ENCODE peak calls at places on chromosomes 3 and 15, in five cellular contexts. One of them, this sample, is unnamed.

GRCh38 chr15:46714959-46715358 is 1002.3 kb upstream of the SEMA6D start:
- DNase-seq in coronary artery: no peak
- DNase-seq in heart left ventricle: no peak
- DNase-seq in MM.1S: peak
- DNase-seq in A673: no peak
- DNase-seq in this sample: no peak

GRCh38 chr3:130894130-130894872 is 417 bp downstream of the ATP2C1 start:
- DNase-seq in MM.1S: peak
- DNase-seq in coronary artery: peak
- DNase-seq in A673: peak
- DNase-seq in heart left ventricle: peak
- DNase-seq in this sample: peak

GRCh38 chr3:56787258-56787777 is 14.4 kb downstream of the ARHGEF3 start:
- DNase-seq in heart left ventricle: no peak
- DNase-seq in A673: no peak
- DNase-seq in MM.1S: no peak
- DNase-seq in coronary artery: no peak
- DNase-seq in this sample: no peak

GRCh38 chr3:144963810-144964209 is 992.2 kb downstream of the DIPK2A start:
- DNase-seq in coronary artery: no peak
- DNase-seq in MM.1S: no peak
- DNase-seq in heart left ventricle: no peak
- DNase-seq in A673: no peak
- DNase-seq in this sample: no peak

GRCh38 chr15:55715355-55716076 is 27.4 kb downstream of the PRTG start:
- DNase-seq in MM.1S: no peak
- DNase-seq in A673: no peak
- DNase-seq in coronary artery: no peak
- DNase-seq in heart left ventricle: no peak
- DNase-seq in this sample: no peak

GRCh38 chr3:186915808-186916796 is 14.2 kb upstream of the ST6GAL1 start:
- DNase-seq in MM.1S: no peak
- DNase-seq in A673: no peak
- DNase-seq in heart left ventricle: no peak
- DNase-seq in coronary artery: no peak
- DNase-seq in this sample: no peak

GRCh38 chr3:137769321-137770065 is 5.4 kb downstream of the SOX14 start:
- DNase-seq in heart left ventricle: no peak
- DNase-seq in A673: no peak
- DNase-seq in coronary artery: no peak
- DNase-seq in MM.1S: no peak
- DNase-seq in this sample: no peak

GRCh38 chr15:92906563-92907081 is 6.5 kb downstream of the CHD2 start:
- DNase-seq in MM.1S: peak
- DNase-seq in coronary artery: no peak
- DNase-seq in A673: no peak
- DNase-seq in heart left ventricle: no peak
- DNase-seq in this sample: no peak

GRCh38 chr3:1082024-1082633 is 10.7 kb upstream of the CNTN6 start:
- DNase-seq in A673: peak
- DNase-seq in MM.1S: peak
- DNase-seq in heart left ventricle: no peak
- DNase-seq in coronary artery: no peak
- DNase-seq in this sample: peak

GRCh38 chr3:99503350-99503749 is 135.0 kb upstream of the COL8A1 start:
- DNase-seq in coronary artery: no peak
- DNase-seq in heart left ventricle: peak
- DNase-seq in A673: no peak
- DNase-seq in MM.1S: no peak
- DNase-seq in this sample: no peak

GRCh38 chr3:172285844-172286243 is 162.4 kb downstream of the GHSR start:
- DNase-seq in coronary artery: no peak
- DNase-seq in A673: no peak
- DNase-seq in heart left ventricle: no peak
- DNase-seq in MM.1S: no peak
- DNase-seq in this sample: no peak

GRCh38 chr15:22224241-22224671 is 143.9 kb downstream of the OR4M2 start:
- DNase-seq in A673: no peak
- DNase-seq in heart left ventricle: no peak
- DNase-seq in coronary artery: no peak
- DNase-seq in MM.1S: peak
- DNase-seq in this sample: no peak

GRCh38 chr3:194888916-194889315 is 203.2 kb downstream of the FAM43A start:
- DNase-seq in A673: no peak
- DNase-seq in MM.1S: no peak
- DNase-seq in heart left ventricle: no peak
- DNase-seq in coronary artery: peak
- DNase-seq in this sample: peak

GRCh38 chr3:152817400-152817799 is 17.5 kb upstream of the P2RY1 start:
- DNase-seq in MM.1S: peak
- DNase-seq in coronary artery: no peak
- DNase-seq in A673: no peak
- DNase-seq in heart left ventricle: no peak
- DNase-seq in this sample: no peak

GRCh38 chr15:67828379-67828968 is 3.2 kb downstream of the SKOR1 start:
- DNase-seq in A673: no peak
- DNase-seq in MM.1S: no peak
- DNase-seq in heart left ventricle: no peak
- DNase-seq in coronary artery: no peak
- DNase-seq in this sample: no peak

GRCh38 chr3:98887684-98888083 is 13.8 kb downstream of the DCBLD2 start:
- DNase-seq in A673: no peak
- DNase-seq in MM.1S: no peak
- DNase-seq in coronary artery: no peak
- DNase-seq in heart left ventricle: no peak
- DNase-seq in this sample: no peak

GRCh38 chr3:48486952-48487351 is 17.0 kb downstream of the SHISA5 start:
- DNase-seq in MM.1S: no peak
- DNase-seq in A673: no peak
- DNase-seq in coronary artery: no peak
- DNase-seq in heart left ventricle: no peak
- DNase-seq in this sample: no peak

GRCh38 chr15:59532770-59533379 is 78.7 kb upstream of the GCNT3 start:
- DNase-seq in heart left ventricle: no peak
- DNase-seq in coronary artery: no peak
- DNase-seq in A673: peak
- DNase-seq in MM.1S: peak
- DNase-seq in this sample: no peak

GRCh38 chr3:52407779-52408178 is 37.1 kb downstream of the SEMA3G start:
- DNase-seq in MM.1S: no peak
- DNase-seq in A673: no peak
- DNase-seq in heart left ventricle: peak
- DNase-seq in coronary artery: no peak
- DNase-seq in this sample: no peak
- H3K4me3 ChIP-seq in MM.1S: no peak
- H3K4me3 ChIP-seq in A673: no peak
- H3K4me3 ChIP-seq in heart left ventricle: no peak
- H3K4me3 ChIP-seq in coronary artery: no peak
- H3K4me3 ChIP-seq in this sample: no peak

GRCh38 chr15:90268415-90268814 is 2.9 kb downstream of the NGRN start:
- DNase-seq in MM.1S: no peak
- DNase-seq in coronary artery: no peak
- DNase-seq in A673: peak
- DNase-seq in heart left ventricle: no peak
- DNase-seq in this sample: no peak
- H3K4me3 ChIP-seq in MM.1S: no peak
- H3K4me3 ChIP-seq in coronary artery: peak
- H3K4me3 ChIP-seq in A673: no peak
- H3K4me3 ChIP-seq in heart left ventricle: no peak
- H3K4me3 ChIP-seq in this sample: no peak

GRCh38 chr15:63497642-63498100 is 6.7 kb upstream of the USP3 start:
- DNase-seq in MM.1S: no peak
- DNase-seq in A673: no peak
- DNase-seq in heart left ventricle: no peak
- DNase-seq in coronary artery: no peak
- DNase-seq in this sample: peak
- H3K4me3 ChIP-seq in MM.1S: no peak
- H3K4me3 ChIP-seq in A673: no peak
- H3K4me3 ChIP-seq in heart left ventricle: no peak
- H3K4me3 ChIP-seq in coronary artery: no peak
- H3K4me3 ChIP-seq in this sample: no peak

GRCh38 chr3:112293368-112294321 is at the start of gene SLC9C1:
- DNase-seq in MM.1S: peak
- DNase-seq in A673: peak
- DNase-seq in heart left ventricle: no peak
- DNase-seq in coronary artery: peak
- DNase-seq in this sample: no peak
- H3K4me3 ChIP-seq in MM.1S: peak
- H3K4me3 ChIP-seq in A673: peak
- H3K4me3 ChIP-seq in heart left ventricle: peak
- H3K4me3 ChIP-seq in coronary artery: peak
- H3K4me3 ChIP-seq in this sample: peak

GRCh38 chr15:45630958-45631691 is 3.7 kb upstream of the SQOR start:
- DNase-seq in heart left ventricle: peak
- DNase-seq in A673: no peak
- DNase-seq in MM.1S: no peak
- DNase-seq in coronary artery: no peak
- DNase-seq in this sample: no peak
- H3K4me3 ChIP-seq in heart left ventricle: peak
- H3K4me3 ChIP-seq in A673: no peak
- H3K4me3 ChIP-seq in MM.1S: no peak
- H3K4me3 ChIP-seq in coronary artery: peak
- H3K4me3 ChIP-seq in this sample: no peak

DNA sequence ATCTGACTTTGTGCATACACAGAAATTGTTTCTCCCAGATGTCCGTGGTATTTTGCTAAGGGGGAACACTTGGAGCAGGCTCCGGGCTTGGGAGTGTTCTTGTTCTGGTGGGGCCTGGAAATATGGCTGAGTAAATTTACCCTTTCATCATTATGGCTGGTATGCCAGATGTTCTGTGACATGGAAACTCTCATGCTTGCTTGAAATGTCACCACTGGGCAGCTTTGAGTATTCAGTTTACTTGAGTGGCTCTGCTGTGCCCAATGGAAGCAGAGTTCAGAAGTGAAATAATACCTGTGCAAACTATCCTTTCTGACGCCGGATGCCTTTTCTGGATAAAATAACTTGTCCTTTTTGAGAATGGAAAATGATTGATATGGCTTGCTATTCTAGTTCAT is 283.6 kb upstream of the TPM1 start:
- DNase-seq in A673: no peak
- DNase-seq in heart left ventricle: no peak
- DNase-seq in MM.1S: no peak
- DNase-seq in coronary artery: peak
- DNase-seq in this sample: no peak
- H3K4me3 ChIP-seq in A673: no peak
- H3K4me3 ChIP-seq in heart left ventricle: no peak
- H3K4me3 ChIP-seq in MM.1S: no peak
- H3K4me3 ChIP-seq in coronary artery: no peak
- H3K4me3 ChIP-seq in this sample: no peak

DNA sequence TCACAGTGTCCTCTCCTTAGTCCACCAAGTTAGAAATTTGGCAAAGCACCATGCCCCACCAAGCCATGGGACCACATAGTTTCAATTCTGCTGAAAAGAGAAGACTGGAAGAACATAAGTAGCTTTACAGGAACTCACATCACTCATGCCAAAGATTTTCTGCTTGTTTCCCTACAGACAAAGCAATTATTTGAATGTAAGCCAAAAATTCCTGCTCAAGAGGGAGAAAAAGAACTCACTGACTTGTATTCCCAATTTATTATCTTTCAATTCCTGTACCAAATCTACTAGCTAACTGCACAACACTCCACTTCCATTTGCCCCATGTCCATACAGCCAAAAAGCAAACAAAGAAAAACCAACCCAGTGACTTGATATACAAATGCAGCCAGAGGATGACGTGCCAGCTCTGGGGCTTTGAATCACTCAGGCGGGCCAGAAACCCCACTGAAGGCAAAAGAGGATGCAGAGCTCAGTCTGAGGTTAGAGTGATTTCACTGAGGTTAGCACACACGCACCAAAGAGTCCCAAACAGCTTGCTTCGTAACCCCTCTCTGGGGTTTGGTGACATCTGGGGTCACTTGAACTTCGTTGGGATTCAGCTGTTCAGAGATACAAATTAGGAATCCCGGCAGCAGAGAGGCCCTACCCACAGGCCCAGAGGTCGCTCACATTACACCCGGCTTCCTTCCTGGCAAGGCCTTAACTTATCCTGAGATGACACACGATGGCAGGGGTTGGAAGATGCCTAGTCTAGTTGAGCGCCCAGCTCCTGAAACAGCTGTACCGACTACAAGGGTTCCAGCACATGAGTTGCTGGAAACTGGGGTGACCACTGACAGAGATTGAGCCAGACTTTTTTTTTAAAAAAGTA is 1.7 kb downstream of the RFTN1 start:
- DNase-seq in MM.1S: no peak
- DNase-seq in A673: no peak
- DNase-seq in heart left ventricle: peak
- DNase-seq in coronary artery: no peak
- DNase-seq in this sample: peak
- H3K4me3 ChIP-seq in MM.1S: no peak
- H3K4me3 ChIP-seq in A673: no peak
- H3K4me3 ChIP-seq in heart left ventricle: peak
- H3K4me3 ChIP-seq in coronary artery: peak
- H3K4me3 ChIP-seq in this sample: peak

GRCh38 chr3:71076361-71076997 is 507.0 kb downstream of the FOXP1 start:
- DNase-seq in heart left ventricle: no peak
- DNase-seq in A673: no peak
- DNase-seq in coronary artery: no peak
- DNase-seq in MM.1S: no peak
- DNase-seq in this sample: no peak
- H3K4me3 ChIP-seq in heart left ventricle: no peak
- H3K4me3 ChIP-seq in A673: no peak
- H3K4me3 ChIP-seq in coronary artery: no peak
- H3K4me3 ChIP-seq in MM.1S: no peak
- H3K4me3 ChIP-seq in this sample: no peak

GRCh38 chr3:183490653-183491052 is 62.2 kb upstream of the MCF2L2 start:
- DNase-seq in A673: peak
- DNase-seq in MM.1S: peak
- DNase-seq in heart left ventricle: no peak
- DNase-seq in coronary artery: no peak
- DNase-seq in this sample: peak
- H3K4me3 ChIP-seq in A673: no peak
- H3K4me3 ChIP-seq in MM.1S: no peak
- H3K4me3 ChIP-seq in heart left ventricle: no peak
- H3K4me3 ChIP-seq in coronary artery: no peak
- H3K4me3 ChIP-seq in this sample: no peak

This sample was measured in lung.